ENCODE peak calls at places on chromosomes 6 and 20, in four cellular contexts. One of them, this sample, is unnamed.

GRCh38 chr20:23626040-23626620 is 11.6 kb downstream of the CST3 start:
- DNase-seq in HepG2: no peak
- DNase-seq in H1: no peak
- DNase-seq in GM12878: no peak
- DNase-seq in this sample: no peak

GRCh38 chr6:46419576-46420002 is 71.7 kb downstream of the RCAN2 start:
- DNase-seq in GM12878: peak; percentile 8
- DNase-seq in HepG2: peak; percentile 66
- DNase-seq in H1: peak; percentile 52
- DNase-seq in this sample: peak; percentile 28

GRCh38 chr20:40414843-40415615 is 274.0 kb downstream of the MAFB start:
- DNase-seq in HepG2: no peak
- DNase-seq in H1: no peak
- DNase-seq in GM12878: no peak
- DNase-seq in this sample: no peak

GRCh38 chr6:135703621-135704020 is 147.9 kb upstream of the PDE7B start:
- DNase-seq in GM12878: peak; percentile 23
- DNase-seq in H1: no peak
- DNase-seq in HepG2: no peak
- DNase-seq in this sample: no peak

GRCh38 chr6:167049275-167049674 is 50.1 kb downstream of the CEP43 start:
- DNase-seq in HepG2: no peak
- DNase-seq in H1: no peak
- DNase-seq in GM12878: no peak
- DNase-seq in this sample: no peak

GRCh38 chr6:33375143-33375649 is 16.4 kb upstream of the KIFC1 start:
- DNase-seq in HepG2: no peak
- DNase-seq in H1: no peak
- DNase-seq in GM12878: no peak
- DNase-seq in this sample: no peak

GRCh38 chr6:134589512-134589911 is 271.6 kb upstream of the SGK1 start:
- DNase-seq in GM12878: no peak
- DNase-seq in HepG2: no peak
- DNase-seq in H1: no peak
- DNase-seq in this sample: peak; percentile 47

GRCh38 chr20:58889334-58890072 is 37.0 kb downstream of the GNAS start:
- DNase-seq in GM12878: no peak
- DNase-seq in H1: no peak
- DNase-seq in HepG2: no peak
- DNase-seq in this sample: no peak

GRCh38 chr6:18823782-18824386 is 436.7 kb downstream of the RNF144B start:
- DNase-seq in HepG2: peak; percentile 33
- DNase-seq in H1: peak; percentile 90
- DNase-seq in GM12878: no peak
- DNase-seq in this sample: peak; percentile 72

GRCh38 chr20:36951977-36952738 is 650 bp upstream of the SAMHD1 start:
- DNase-seq in H1: no peak
- DNase-seq in GM12878: no peak
- DNase-seq in HepG2: no peak
- DNase-seq in this sample: no peak

GRCh38 chr20:2042400-2042799 is 48.5 kb upstream of the PDYN start:
- DNase-seq in H1: no peak
- DNase-seq in HepG2: no peak
- DNase-seq in GM12878: no peak
- DNase-seq in this sample: no peak

GRCh38 chr20:50019466-50020256 is 36.9 kb downstream of the SNAI1 start:
- DNase-seq in HepG2: no peak
- DNase-seq in H1: no peak
- DNase-seq in GM12878: no peak
- DNase-seq in this sample: no peak

GRCh38 chr20:61933481-61933950 is 132.2 kb downstream of the TAF4 start:
- DNase-seq in H1: no peak
- DNase-seq in GM12878: no peak
- DNase-seq in HepG2: no peak
- DNase-seq in this sample: no peak

GRCh38 chr6:5764401-5764955 is 242.2 kb downstream of the NRN1 start:
- DNase-seq in GM12878: peak; percentile 8
- DNase-seq in HepG2: no peak
- DNase-seq in H1: no peak
- DNase-seq in this sample: no peak

GRCh38 chr20:8067082-8067481 is 47.5 kb upstream of the TMX4 start:
- DNase-seq in HepG2: no peak
- DNase-seq in H1: no peak
- DNase-seq in GM12878: no peak
- DNase-seq in this sample: no peak

GRCh38 chr6:39812853-39813533 is 20.8 kb downstream of the DAAM2 start:
- DNase-seq in H1: no peak
- DNase-seq in GM12878: peak; percentile 36
- DNase-seq in HepG2: no peak
- DNase-seq in this sample: no peak

GRCh38 chr6:148617522-148617921 is 129.3 kb upstream of the UST start:
- DNase-seq in H1: no peak
- DNase-seq in GM12878: no peak
- DNase-seq in HepG2: no peak
- DNase-seq in this sample: no peak

GRCh38 chr6:22873531-22874136 is 304.3 kb downstream of the HDGFL1 start:
- DNase-seq in GM12878: no peak
- DNase-seq in H1: no peak
- DNase-seq in HepG2: no peak
- DNase-seq in this sample: no peak

GRCh38 chr20:45583502-45583901 is 4.4 kb upstream of the WFDC8 start:
- DNase-seq in GM12878: no peak
- DNase-seq in H1: no peak
- DNase-seq in HepG2: no peak
- DNase-seq in this sample: no peak

GRCh38 chr20:54340667-54341081 is 132.8 kb downstream of the PFDN4 start:
- DNase-seq in HepG2: no peak
- DNase-seq in GM12878: no peak
- DNase-seq in H1: no peak
- DNase-seq in this sample: no peak

DNA sequence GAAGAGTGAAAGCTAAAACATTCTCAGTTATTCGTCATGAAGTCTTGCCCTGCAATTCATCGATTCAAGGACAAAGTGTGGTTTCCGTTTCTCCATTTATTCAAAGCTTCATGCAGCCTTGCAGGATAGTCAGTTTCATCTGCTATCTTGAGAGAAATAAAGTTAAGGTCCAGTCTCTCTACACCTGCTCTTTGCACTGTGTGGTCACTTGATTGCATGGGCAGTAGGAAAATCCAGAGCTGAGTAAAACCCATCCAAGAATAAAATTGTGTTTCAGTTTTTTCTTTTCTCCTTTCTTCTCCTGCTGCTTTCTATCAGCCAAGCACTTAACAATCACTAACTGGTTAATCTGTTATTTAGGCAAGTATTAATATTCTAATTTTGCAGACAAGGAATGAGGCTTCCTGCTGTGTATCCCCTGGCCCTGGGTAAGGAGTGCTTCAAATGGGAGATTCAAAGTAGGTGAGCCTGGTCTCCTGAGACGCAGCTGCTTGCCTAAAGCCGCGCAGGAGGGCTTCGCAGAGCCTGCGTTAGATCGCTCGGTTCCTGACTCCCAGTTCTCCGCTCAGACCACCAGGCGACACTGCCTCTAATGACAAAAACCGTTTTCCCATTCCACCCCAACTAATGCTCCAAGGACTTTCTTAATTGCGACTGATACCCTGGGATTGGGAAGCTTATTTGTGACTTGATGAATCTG is 808.3 kb downstream of the TFAP2A start:
- DNase-seq in HepG2: no peak
- DNase-seq in H1: peak; percentile 57
- DNase-seq in GM12878: no peak
- DNase-seq in this sample: no peak
- TF ChIP-seq SUZ12 in HepG2: no peak
- TF ChIP-seq SUZ12 in H1: no peak
- TF ChIP-seq SUZ12 in GM12878: no peak
- TF ChIP-seq SUZ12 in this sample: no peak

DNA sequence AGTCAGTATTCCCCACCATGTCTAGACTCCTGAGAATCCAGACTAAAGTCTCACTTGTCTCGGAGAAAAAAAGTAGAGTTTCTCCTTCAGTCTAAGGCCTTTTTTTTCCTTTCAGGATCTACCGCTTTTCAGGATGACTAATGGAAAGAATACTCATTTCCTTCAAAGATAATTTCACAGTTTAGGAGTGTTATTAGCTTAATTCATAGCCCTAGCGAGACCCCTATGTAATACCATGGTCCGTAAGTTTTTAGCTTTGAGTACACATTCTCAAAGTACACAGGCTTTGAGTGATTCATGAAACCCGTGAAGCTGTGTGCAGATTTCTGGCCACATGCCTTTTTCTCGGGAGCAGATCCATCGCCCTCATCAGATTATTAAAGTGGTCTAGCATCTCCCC is 133.1 kb downstream of the SOX4 start:
- DNase-seq in H1: no peak
- DNase-seq in GM12878: no peak
- DNase-seq in HepG2: no peak
- DNase-seq in this sample: no peak
- TF ChIP-seq ZNF274 in H1: no peak
- TF ChIP-seq ZNF274 in GM12878: no peak
- TF ChIP-seq ZNF274 in HepG2: no peak
- TF ChIP-seq ZNF274 in this sample: no peak

GRCh38 chr20:14782731-14783130 is 445.3 kb upstream of the FLRT3 start:
- DNase-seq in H1: no peak
- DNase-seq in GM12878: no peak
- DNase-seq in HepG2: no peak
- DNase-seq in this sample: peak; percentile 23

GRCh38 chr20:14777571-14777970 is 440.2 kb upstream of the FLRT3 start:
- DNase-seq in GM12878: no peak
- DNase-seq in H1: no peak
- DNase-seq in HepG2: no peak
- DNase-seq in this sample: no peak

GRCh38 chr20:14778096-14778495 is 440.7 kb upstream of the FLRT3 start:
- DNase-seq in H1: no peak
- DNase-seq in GM12878: no peak
- DNase-seq in HepG2: no peak
- DNase-seq in this sample: no peak

GRCh38 chr20:14778875-14779274 is 441.5 kb upstream of the FLRT3 start:
- DNase-seq in GM12878: no peak
- DNase-seq in HepG2: no peak
- DNase-seq in H1: no peak
- DNase-seq in this sample: no peak

GRCh38 chr20:14780508-14780907 is 443.1 kb upstream of the FLRT3 start:
- DNase-seq in HepG2: no peak
- DNase-seq in H1: no peak
- DNase-seq in GM12878: no peak
- DNase-seq in this sample: no peak
- TF ChIP-seq SUZ12 in HepG2: no peak
- TF ChIP-seq SUZ12 in H1: no peak
- TF ChIP-seq SUZ12 in GM12878: no peak
- TF ChIP-seq SUZ12 in this sample: no peak

DNA sequence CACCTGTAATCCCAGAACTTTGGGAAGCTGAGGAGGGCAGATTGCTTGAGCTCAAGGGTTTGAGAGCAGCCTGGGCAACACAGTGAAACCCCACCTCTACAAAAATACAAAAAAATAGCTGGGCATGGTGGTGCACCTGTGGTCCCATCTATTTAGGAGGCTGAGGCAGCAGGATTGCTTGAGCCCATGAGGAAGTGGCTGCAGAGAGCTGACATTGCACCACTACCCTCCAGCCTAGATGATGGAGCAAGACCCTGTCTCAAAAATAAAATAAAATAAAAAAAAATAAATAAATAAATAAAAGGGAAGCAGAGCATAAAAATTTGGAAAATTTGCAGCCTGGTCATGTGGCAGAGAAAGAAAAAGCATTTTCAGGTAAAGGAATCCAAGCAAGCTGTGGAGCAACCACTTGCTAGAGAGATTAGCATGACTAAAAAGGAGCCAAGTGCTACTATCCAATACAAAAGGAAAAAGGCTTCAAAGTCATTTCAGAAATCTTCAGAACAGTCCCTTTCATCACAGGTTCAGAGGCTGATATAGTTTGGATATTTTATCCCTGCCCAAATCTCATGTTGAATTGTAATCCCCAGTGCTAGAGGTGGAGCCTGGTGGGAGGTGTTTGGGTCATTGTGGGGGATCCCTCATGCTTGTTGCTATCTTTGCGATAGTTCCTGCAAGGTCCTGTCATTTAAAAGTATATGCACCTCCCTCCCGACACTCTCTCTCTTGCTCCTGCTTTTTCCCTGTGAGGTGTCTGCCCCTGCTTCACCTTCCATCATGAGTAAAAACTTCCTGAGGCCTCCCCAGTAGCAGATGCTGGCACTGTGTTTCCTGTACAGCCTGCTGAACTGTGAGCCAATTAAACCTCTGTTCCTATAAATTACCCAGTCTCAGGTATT is 11.2 kb upstream of the TTK start:
- DNase-seq in H1: peak; percentile 54
- DNase-seq in HepG2: no peak
- DNase-seq in GM12878: no peak
- DNase-seq in this sample: peak; percentile 9
- TF ChIP-seq ZNF274 in H1: no peak
- TF ChIP-seq ZNF274 in HepG2: no peak
- TF ChIP-seq ZNF274 in GM12878: no peak
- TF ChIP-seq ZNF274 in this sample: no peak

GRCh38 chr6:1667012-1667804 is 57.5 kb downstream of the FOXC1 start:
- DNase-seq in GM12878: no peak
- DNase-seq in HepG2: no peak
- DNase-seq in H1: no peak
- DNase-seq in this sample: no peak

GRCh38 chr6:1667805-1668175 is 58.1 kb downstream of the FOXC1 start:
- DNase-seq in HepG2: no peak
- DNase-seq in GM12878: no peak
- DNase-seq in H1: no peak
- DNase-seq in this sample: no peak

GRCh38 chr6:1669996-1670395 is 60.3 kb downstream of the FOXC1 start:
- DNase-seq in GM12878: peak; percentile 33
- DNase-seq in H1: no peak
- DNase-seq in HepG2: no peak
- DNase-seq in this sample: no peak

GRCh38 chr6:1670711-1671462 is 61.2 kb downstream of the FOXC1 start:
- DNase-seq in GM12878: peak; percentile 31
- DNase-seq in H1: no peak
- DNase-seq in HepG2: no peak
- DNase-seq in this sample: no peak

DNA sequence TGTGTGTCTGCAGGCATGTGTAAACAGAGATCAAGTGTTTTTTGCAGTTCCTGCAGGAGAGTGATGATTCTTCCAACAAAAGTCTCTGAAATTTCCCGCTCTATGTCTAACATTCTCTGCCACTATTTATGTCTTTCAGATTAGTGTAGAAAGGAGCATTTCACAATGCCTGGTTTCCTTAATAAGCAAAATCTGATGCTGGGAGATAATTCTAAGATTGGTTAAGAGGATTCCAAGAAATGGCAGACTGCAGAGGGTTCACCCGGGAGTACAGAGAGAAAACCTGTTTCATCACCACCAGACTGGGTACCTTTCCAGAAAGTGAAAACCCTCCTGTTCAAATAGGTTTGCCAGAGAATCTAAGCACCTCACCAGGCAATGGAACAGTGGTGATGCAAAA is 62.7 kb downstream of the FOXC1 start:
- DNase-seq in H1: no peak
- DNase-seq in GM12878: no peak
- DNase-seq in HepG2: no peak
- DNase-seq in this sample: no peak
- TF ChIP-seq SUZ12 in H1: no peak
- TF ChIP-seq SUZ12 in GM12878: no peak
- TF ChIP-seq SUZ12 in HepG2: no peak
- TF ChIP-seq SUZ12 in this sample: no peak

This sample was measured in NT2/D1.